ENCODE peak calls at places on chromosomes 12 and 14, in nine cellular contexts. U, G, C, Z, J, H, W, P and Q are unnamed samples.
A peak's percentile ranks its signal among the peaks of the same experiment; 100 is the strongest.

GRCh38 chr12:106724934-106725333 is 49.5 kb upstream of the RIC8B start:
- DNase-seq in W (no peak), U (no peak), H (no peak), Z (no peak), G (no peak), C (no peak), J (no peak), P (no peak), Q (no peak)

GRCh38 chr14:94844593-94844992 is 74.7 kb upstream of the GSC start:
- DNase-seq in U (no peak), H (no peak), P (no peak), W (no peak), C (no peak), J (no peak), Z (no peak), G (no peak), Q (no peak)

GRCh38 chr14:74437654-74438053 is 11.6 kb upstream of the SYNDIG1L start:
- DNase-seq in H (no peak), J (no peak), P (no peak), C (no peak), U (no peak), G (no peak), W (no peak), Z (no peak), Q (no peak)

GRCh38 chr14:56841611-56842010 is 31.3 kb upstream of the OTX2 start:
- DNase-seq in Z (no peak), H (no peak), J (no peak), W (no peak), G (no peak), U (no peak), P (no peak), C (no peak), Q (no peak)

GRCh38 chr14:69315302-69315701 is 55.3 kb downstream of the GALNT16 start:
- DNase-seq in H (no peak), J (no peak), Z (no peak), G (no peak), W (no peak), C (no peak), P (peak; percentile 74), U (no peak), Q (no peak)

GRCh38 chr14:64407329-64407728 is 19.2 kb downstream of the MTHFD1 start:
- DNase-seq in G (no peak), H (no peak), C (no peak), J (no peak), U (no peak), P (no peak), Z (no peak), W (no peak), Q (no peak)

GRCh38 chr14:59013672-59014298 is 174.7 kb upstream of the DAAM1 start:
- DNase-seq in C (no peak), Z (no peak), P (no peak), H (no peak), G (no peak), J (no peak), U (peak; percentile 54), W (no peak), Q (no peak)

GRCh38 chr14:103522649-103523582 is at the start of gene CKB:
- DNase-seq in C (no peak), U (peak; percentile 22), Z (peak; percentile 91), W (no peak), P (no peak), J (no peak), G (no peak), H (no peak), Q (peak; percentile 75)

GRCh38 chr14:71418591-71419245 is 511.5 kb downstream of the PCNX1 start:
- DNase-seq in C (no peak), Z (no peak), P (no peak), J (no peak), G (no peak), U (no peak), W (no peak), H (no peak), Q (no peak)

GRCh38 chr12:58087428-58088117 is 146.2 kb downstream of the ATP23 start:
- DNase-seq in Z (no peak), C (no peak), P (no peak), U (no peak), G (no peak), H (no peak), J (no peak), W (no peak), Q (peak; percentile 55)

GRCh38 chr12:111761099-111761498 is 5.6 kb upstream of the ALDH2 start:
- DNase-seq in Z (no peak), C (no peak), W (no peak), P (no peak), U (no peak), J (no peak), G (no peak), H (no peak), Q (no peak)

GRCh38 chr12:102406033-102406584 is 74.3 kb downstream of the IGF1 start:
- DNase-seq in P (no peak), H (peak; percentile 49), J (no peak), C (no peak), W (no peak), Z (peak; percentile 29), G (peak; percentile 47), U (peak; percentile 1), Q (no peak)

GRCh38 chr12:4107436-4107878 is 166.1 kb upstream of the CCND2 start:
- DNase-seq in W (no peak), P (no peak), U (peak; percentile 66), H (no peak), C (peak; percentile 94), G (peak; percentile 48), J (peak; percentile 12), Z (peak; percentile 68), Q (peak; percentile 78)

GRCh38 chr12:75944097-75944904 is 87.3 kb downstream of the PHLDA1 start:
- DNase-seq in P (no peak), C (peak; percentile 90), G (no peak), U (peak; percentile 73), J (peak; percentile 88), W (no peak), Z (peak; percentile 64), H (no peak), Q (peak; percentile 62)

GRCh38 chr12:124661382-124661781 is 94.0 kb upstream of the NCOR2 start:
- DNase-seq in J (no peak), W (no peak), Z (no peak), P (no peak), H (no peak), U (no peak), G (no peak), C (no peak), Q (no peak)

GRCh38 chr12:87274594-87275245 is 754.5 kb downstream of the C12orf50 start:
- DNase-seq in P (no peak), C (peak; percentile 32), W (no peak), J (no peak), Z (peak; percentile 48), G (no peak), U (peak; percentile 20), H (no peak), Q (peak; percentile 36)

GRCh38 chr14:89276424-89276975 is 140.5 kb downstream of the FOXN3 start:
- DNase-seq in J (no peak), G (no peak), C (no peak), P (no peak), Z (no peak), W (no peak), U (peak; percentile 83), H (no peak), Q (no peak)

GRCh38 chr14:52219488-52220084 is 47.9 kb upstream of the PTGDR start:
- DNase-seq in H (no peak), G (no peak), P (no peak), J (no peak), C (no peak), U (no peak), Z (no peak), W (no peak), Q (no peak)

DNA sequence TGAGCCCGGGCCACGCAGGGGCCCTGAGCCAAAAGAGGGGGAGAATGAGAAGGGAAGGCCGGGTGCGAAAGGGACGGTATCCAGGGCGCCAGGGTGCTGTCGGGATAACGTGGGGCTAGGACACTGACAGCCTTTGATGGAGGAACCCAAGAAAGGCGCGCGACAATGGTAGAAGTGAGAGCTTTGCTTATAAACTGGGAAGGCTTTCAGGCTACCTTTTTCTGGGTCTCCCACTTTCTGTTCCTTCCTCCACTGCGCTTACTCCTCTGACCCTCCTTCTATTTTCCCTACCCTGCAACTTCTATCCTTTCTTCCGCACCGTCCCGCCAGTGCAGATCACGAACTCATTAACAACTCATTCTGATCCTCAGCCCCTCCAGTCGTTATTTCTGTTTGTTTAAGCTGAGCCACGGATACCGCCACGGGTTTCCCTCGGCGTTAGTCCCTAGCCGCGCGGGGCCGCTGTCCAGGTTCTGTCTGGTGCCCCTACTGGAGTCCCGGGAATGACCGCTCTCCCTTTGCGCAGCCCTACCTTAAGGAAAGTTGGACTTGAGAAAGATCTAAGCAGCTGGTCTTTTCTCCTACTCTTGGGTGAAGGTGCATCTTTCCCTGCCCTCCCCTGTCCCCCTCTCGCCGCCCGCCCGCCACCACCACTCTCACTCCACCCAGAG is 3.0 kb downstream of the SSTR1 start:
- DNase-seq in C (no peak), Z (peak; percentile 71), P (no peak), J (no peak), W (no peak), H (no peak), U (no peak), G (no peak), Q (no peak)
- H3K27me3 ChIP-seq in C (no peaks in the 10 kb centered on the region), Z (peaks cover 49% of the 10 kb centered on the region), P (peaks cover 53% of the 10 kb centered on the region), J (peaks cover 17% of the 10 kb centered on the region), W (peaks cover 68% of the 10 kb centered on the region), H (peaks cover 8% of the 10 kb centered on the region), U (peaks cover 26% of the 10 kb centered on the region), G (no peaks in the 10 kb centered on the region), Q (peaks cover 65% of the 10 kb centered on the region)

DNA sequence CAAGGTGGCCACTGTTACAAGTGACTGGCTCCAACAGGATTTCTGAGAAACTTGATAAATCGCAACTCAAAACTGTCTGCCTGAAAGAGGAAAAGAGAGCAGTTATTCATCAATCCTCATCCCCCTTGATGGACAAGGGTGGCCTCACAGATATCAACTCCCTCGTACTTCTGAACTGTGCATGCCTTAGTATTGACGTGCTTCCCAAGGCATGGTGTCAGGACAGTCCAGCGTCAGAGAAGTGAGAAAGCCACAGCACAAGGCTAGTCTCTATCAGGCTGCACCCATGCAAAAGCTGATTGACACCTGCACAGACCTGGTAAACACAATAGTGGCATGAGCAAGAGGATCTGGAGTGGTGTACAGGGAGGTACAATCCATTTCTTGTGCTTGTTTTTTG is 125.5 kb upstream of the SLC35F4 start:
- DNase-seq in J (no peak), C (no peak), U (no peak), G (no peak), W (no peak), H (no peak), P (no peak), Z (no peak), Q (no peak)
- H3K27me3 ChIP-seq in J (no peaks in the 10 kb centered on the region), C (no peaks in the 10 kb centered on the region), U (no peaks in the 10 kb centered on the region), G (no peaks in the 10 kb centered on the region), W (no peaks in the 10 kb centered on the region), H (no peaks in the 10 kb centered on the region), P (no peaks in the 10 kb centered on the region), Z (no peaks in the 10 kb centered on the region), Q (no peaks in the 10 kb centered on the region)

DNA sequence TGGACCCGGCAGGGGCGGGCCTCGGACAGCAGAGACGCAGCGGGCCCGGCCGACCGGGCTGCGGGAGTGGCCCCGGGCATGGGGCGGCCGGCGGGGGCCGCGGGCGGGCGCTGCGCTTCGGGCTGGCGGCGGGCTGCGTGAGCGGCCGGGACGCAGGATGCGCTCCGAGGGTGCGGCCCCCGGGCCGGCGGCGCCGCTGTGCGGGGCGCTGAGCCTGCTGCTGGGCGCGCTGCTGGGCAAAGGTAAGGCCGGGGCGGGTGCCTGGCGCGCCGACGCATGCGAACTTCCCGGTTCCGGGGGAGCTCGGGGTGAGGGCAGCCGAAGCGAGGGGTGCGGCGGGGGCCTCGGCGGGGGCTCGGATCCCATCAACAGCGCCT is 264 bp downstream of the TMEM132C start:
- DNase-seq in G (no peak), Z (peak; percentile 40), H (no peak), C (no peak), W (no peak), P (no peak), J (no peak), U (no peak), Q (no peak)
- H3K27me3 ChIP-seq in G (no peaks in the 10 kb centered on the region), Z (peaks cover 57% of the 10 kb centered on the region), H (peaks cover 36% of the 10 kb centered on the region), C (no peaks in the 10 kb centered on the region), W (peaks cover 81% of the 10 kb centered on the region), P (peaks cover 66% of the 10 kb centered on the region), J (no peaks in the 10 kb centered on the region), U (peaks cover 19% of the 10 kb centered on the region), Q (peaks cover 41% of the 10 kb centered on the region)

GRCh38 chr12:54045868-54046529 is 7.6 kb upstream of the HOXC4 start:
- DNase-seq in W (no peak), Z (no peak), C (no peak), G (no peak), P (no peak), U (no peak), H (no peak), J (no peak), Q (no peak)
- H3K27me3 ChIP-seq in W (peaks cover 83% of the 10 kb centered on the region), Z (peaks cover 92% of the 10 kb centered on the region), C (peaks cover 75% of the 10 kb centered on the region), G (no peaks in the 10 kb centered on the region), P (peaks cover 17% of the 10 kb centered on the region), U (peaks cover 77% of the 10 kb centered on the region), H (no peaks in the 10 kb centered on the region), J (no peaks in the 10 kb centered on the region), Q (peaks cover 99% of the 10 kb centered on the region)